ENCODE peak calls at places on chromosomes 16 and 17, in six cellular contexts. One of them, this sample, is unnamed.
A peak's percentile ranks its signal among the peaks of the same experiment; 100 is the strongest.

GRCh38 chr17:82020874-82021727 is 1.6 kb downstream of the CENPX start:
- DNase-seq in NCI-H510A treated with DMSO at 0.1 percent for 48 hours: peak; percentile 45
- DNase-seq in globus pallidus: peak; percentile 80
- DNase-seq in left ventricle myocardium superior: peak; percentile 86
- DNase-seq in left cardiac atrium: peak; percentile 79
- DNase-seq in T-helper 22 cell: no peak
- DNase-seq in this sample: no peak

GRCh38 chr17:74027539-74027938 is 175.9 kb upstream of the RPL38 start:
- DNase-seq in globus pallidus: no peak
- DNase-seq in NCI-H510A treated with DMSO at 0.1 percent for 48 hours: no peak
- DNase-seq in left cardiac atrium: no peak
- DNase-seq in left ventricle myocardium superior: no peak
- DNase-seq in T-helper 22 cell: no peak
- DNase-seq in this sample: no peak

GRCh38 chr16:50702725-50703124 is 9.3 kb downstream of the NOD2 start:
- DNase-seq in globus pallidus: no peak
- DNase-seq in left ventricle myocardium superior: no peak
- DNase-seq in left cardiac atrium: no peak
- DNase-seq in NCI-H510A treated with DMSO at 0.1 percent for 48 hours: no peak
- DNase-seq in T-helper 22 cell: no peak
- DNase-seq in this sample: no peak

GRCh38 chr16:55001931-55002330 is 71.3 kb downstream of the IRX5 start:
- DNase-seq in left ventricle myocardium superior: no peak
- DNase-seq in globus pallidus: no peak
- DNase-seq in NCI-H510A treated with DMSO at 0.1 percent for 48 hours: no peak
- DNase-seq in left cardiac atrium: no peak
- DNase-seq in T-helper 22 cell: no peak
- DNase-seq in this sample: no peak

GRCh38 chr16:81445143-81445922 is 725 bp downstream of the CMIP start:
- DNase-seq in globus pallidus: no peak
- DNase-seq in left ventricle myocardium superior: peak; percentile 62
- DNase-seq in left cardiac atrium: peak; percentile 53
- DNase-seq in NCI-H510A treated with DMSO at 0.1 percent for 48 hours: no peak
- DNase-seq in T-helper 22 cell: no peak
- DNase-seq in this sample: no peak

GRCh38 chr17:65942592-65942991 is 249.3 kb downstream of the CEP112 start:
- DNase-seq in T-helper 22 cell: no peak
- DNase-seq in left ventricle myocardium superior: no peak
- DNase-seq in left cardiac atrium: no peak
- DNase-seq in NCI-H510A treated with DMSO at 0.1 percent for 48 hours: no peak
- DNase-seq in globus pallidus: no peak
- DNase-seq in this sample: no peak

GRCh38 chr16:54289242-54290051 is 2.9 kb upstream of the IRX3 start:
- DNase-seq in T-helper 22 cell: no peak
- DNase-seq in left ventricle myocardium superior: peak; percentile 41
- DNase-seq in globus pallidus: no peak
- DNase-seq in left cardiac atrium: no peak
- DNase-seq in NCI-H510A treated with DMSO at 0.1 percent for 48 hours: no peak
- DNase-seq in this sample: no peak

GRCh38 chr17:42325026-42325425 is 36.7 kb downstream of the STAT5A start:
- DNase-seq in left cardiac atrium: no peak
- DNase-seq in NCI-H510A treated with DMSO at 0.1 percent for 48 hours: no peak
- DNase-seq in globus pallidus: no peak
- DNase-seq in T-helper 22 cell: no peak
- DNase-seq in left ventricle myocardium superior: no peak
- DNase-seq in this sample: no peak

GRCh38 chr16:15618392-15618791 is 24.6 kb downstream of the MARF1 start:
- DNase-seq in left cardiac atrium: no peak
- DNase-seq in globus pallidus: no peak
- DNase-seq in NCI-H510A treated with DMSO at 0.1 percent for 48 hours: no peak
- DNase-seq in T-helper 22 cell: no peak
- DNase-seq in left ventricle myocardium superior: no peak
- DNase-seq in this sample: no peak

GRCh38 chr17:29771561-29771960 is 148.8 kb upstream of the CORO6 start:
- DNase-seq in NCI-H510A treated with DMSO at 0.1 percent for 48 hours: no peak
- DNase-seq in T-helper 22 cell: no peak
- DNase-seq in globus pallidus: no peak
- DNase-seq in left cardiac atrium: no peak
- DNase-seq in left ventricle myocardium superior: no peak
- DNase-seq in this sample: no peak

GRCh38 chr17:79622201-79622601 is 11.3 kb upstream of the RBFOX3 start:
- DNase-seq in left cardiac atrium: peak; percentile 3
- DNase-seq in left ventricle myocardium superior: no peak
- DNase-seq in globus pallidus: no peak
- DNase-seq in NCI-H510A treated with DMSO at 0.1 percent for 48 hours: no peak
- DNase-seq in T-helper 22 cell: no peak
- DNase-seq in this sample: no peak

GRCh38 chr17:76722279-76722678 is 4.1 kb downstream of the JMJD6 start:
- DNase-seq in NCI-H510A treated with DMSO at 0.1 percent for 48 hours: no peak
- DNase-seq in left ventricle myocardium superior: no peak
- DNase-seq in T-helper 22 cell: no peak
- DNase-seq in globus pallidus: no peak
- DNase-seq in left cardiac atrium: no peak
- DNase-seq in this sample: no peak

GRCh38 chr16:66189951-66190350 is 176.5 kb upstream of the CDH5 start:
- DNase-seq in left cardiac atrium: no peak
- DNase-seq in globus pallidus: peak; percentile 38
- DNase-seq in T-helper 22 cell: no peak
- DNase-seq in NCI-H510A treated with DMSO at 0.1 percent for 48 hours: no peak
- DNase-seq in left ventricle myocardium superior: no peak
- DNase-seq in this sample: no peak